ENCODE peak calls at places on chromosomes 1 and 21, in five cellular contexts. K, F, Z, Y and Q are unnamed samples.

GRCh38 chr1:200890818-200891773 is 3.6 kb upstream of the INAVA start:
- DNase-seq in K (peak; percentile 83), F (peak; percentile 34), Z (peak; percentile 18), Y (peak; percentile 52), Q (peak; percentile 69)

GRCh38 chr1:180228648-180229482 is 1.2 kb upstream of the LHX4 start:
- DNase-seq in K (no peak), F (no peak), Z (peak; percentile 29), Y (no peak), Q (no peak)

GRCh38 chr1:29629814-29630516 is 393.6 kb downstream of the PTPRU start:
- DNase-seq in K (no peak), F (no peak), Z (no peak), Y (no peak), Q (no peak)

GRCh38 chr1:183353597-183353996 is 64.6 kb downstream of the NMNAT2 start:
- DNase-seq in K (no peak), F (no peak), Z (peak; percentile 4), Y (no peak), Q (no peak)

GRCh38 chr1:220186752-220187151 is 85.5 kb downstream of the RAB3GAP2 start:
- DNase-seq in K (no peak), F (no peak), Z (no peak), Y (no peak), Q (no peak)

GRCh38 chr1:30684259-30684658 is 39.1 kb downstream of the MATN1 start:
- DNase-seq in K (no peak), F (no peak), Z (no peak), Y (peak; percentile 12), Q (no peak)

GRCh38 chr1:74772945-74773344 is 40.0 kb downstream of the TYW3 start:
- DNase-seq in K (no peak), F (peak; percentile 46), Z (no peak), Y (no peak), Q (no peak)

GRCh38 chr1:4796161-4796998 is 142.0 kb downstream of the AJAP1 start:
- DNase-seq in K (no peak), F (no peak), Z (no peak), Y (no peak), Q (no peak)

GRCh38 chr1:29506678-29507225 is 270.4 kb downstream of the PTPRU start:
- DNase-seq in K (no peak), F (no peak), Z (no peak), Y (peak; percentile 16), Q (no peak)

GRCh38 chr1:113141650-113142473 is 68.9 kb downstream of the LRIG2 start:
- DNase-seq in K (peak; percentile 36), F (peak; percentile 69), Z (peak; percentile 20), Y (no peak), Q (no peak)

GRCh38 chr1:215118081-215118480 is 35.5 kb downstream of the KCNK2 start:
- DNase-seq in K (no peak), F (peak; percentile 3), Z (no peak), Y (no peak), Q (no peak)

GRCh38 chr1:31570228-31570627 is 6.1 kb upstream of the TINAGL1 start:
- DNase-seq in K (no peak), F (no peak), Z (no peak), Y (no peak), Q (no peak)

GRCh38 chr1:27548858-27549719 is 54.9 kb downstream of the AHDC1 start:
- DNase-seq in K (no peak), F (no peak), Z (no peak), Y (no peak), Q (no peak)

GRCh38 chr21:46184625-46185555 is 631 bp upstream of the SPATC1L start:
- DNase-seq in K (peak; percentile 75), F (peak; percentile 93), Z (peak; percentile 89), Y (peak; percentile 90), Q (peak; percentile 70)

GRCh38 chr1:40691538-40692428 is at the start of gene NFYC:
- DNase-seq in K (peak; percentile 96), F (peak; percentile 98), Z (peak; percentile 98), Y (peak; percentile 97), Q (peak; percentile 97)

GRCh38 chr1:217747156-217747769 is 116.1 kb downstream of the SPATA17 start:
- DNase-seq in K (peak; percentile 6), F (peak; percentile 59), Z (peak; percentile 47), Y (no peak), Q (no peak)

GRCh38 chr1:244836135-244836521 is 670 bp downstream of the COX20 start:
- DNase-seq in K (peak; percentile 30), F (peak; percentile 41), Z (peak; percentile 41), Y (no peak), Q (peak; percentile 59)

GRCh38 chr1:81670286-81670685 is 130.4 kb upstream of the ADGRL2 start:
- DNase-seq in K (peak; percentile 72), F (peak; percentile 97), Z (peak; percentile 20), Y (no peak), Q (peak; percentile 57)

GRCh38 chr1:16138772-16139221 is 17.1 kb downstream of the EPHA2 start:
- DNase-seq in K (peak; percentile 61), F (no peak), Z (peak; percentile 78), Y (no peak), Q (peak; percentile 49)

GRCh38 chr1:173152585-173152984 is 54.5 kb downstream of the TNFSF4 start:
- DNase-seq in K (no peak), F (no peak), Z (no peak), Y (no peak), Q (no peak)

GRCh38 chr1:109170051-109170775 is 43.5 kb upstream of the SARS1 start:
- DNase-seq in K (no peak), F (peak; percentile 70), Z (peak; percentile 67), Y (no peak), Q (no peak)

GRCh38 chr21:44294391-44295162 is 5.3 kb upstream of the PFKL start:
- DNase-seq in K (peak; percentile 77), F (peak; percentile 51), Z (peak; percentile 66), Y (no peak), Q (no peak)

GRCh38 chr1:246297314-246298273 is 209.5 kb downstream of the SMYD3 start:
- DNase-seq in K (no peak), F (no peak), Z (no peak), Y (no peak), Q (no peak)

GRCh38 chr1:93015590-93015989 is 54.3 kb upstream of the DIPK1A start:
- DNase-seq in K (no peak), F (peak; percentile 43), Z (no peak), Y (no peak), Q (no peak)

GRCh38 chr1:121516279-121516967 is 331.6 kb downstream of the SRGAP2C start:
- DNase-seq in K (no peak), F (no peak), Z (no peak), Y (no peak), Q (no peak)

GRCh38 chr1:36383240-36383639 is 2.5 kb downstream of the STK40 start:
- DNase-seq in K (no peak), F (no peak), Z (no peak), Y (no peak), Q (no peak)

GRCh38 chr21:22352088-22352487 is 1353.9 kb downstream of the NCAM2 start:
- DNase-seq in K (no peak), F (no peak), Z (no peak), Y (no peak), Q (no peak)

GRCh38 chr1:202584707-202585590 is 125.3 kb downstream of the SYT2 start:
- DNase-seq in K (no peak), F (no peak), Z (no peak), Y (no peak), Q (no peak)

GRCh38 chr1:217372251-217372970 is 258.5 kb downstream of the GPATCH2 start:
- DNase-seq in K (no peak), F (no peak), Z (no peak), Y (no peak), Q (no peak)

GRCh38 chr1:156815307-156815826 is 1.3 kb downstream of the SH2D2A start:
- DNase-seq in K (peak; percentile 63), F (peak; percentile 83), Z (no peak), Y (peak; percentile 17), Q (no peak)

GRCh38 chr1:58515794-58516401 is 30.6 kb downstream of the OMA1 start:
- DNase-seq in K (peak; percentile 72), F (peak; percentile 91), Z (peak; percentile 87), Y (no peak), Q (peak; percentile 40)

GRCh38 chr1:169809370-169810095 is 14.8 kb upstream of the METTL18 start:
- DNase-seq in K (peak; percentile 17), F (peak; percentile 70), Z (peak; percentile 68), Y (no peak), Q (no peak)

GRCh38 chr1:55305735-55306134 is 90.6 kb upstream of the USP24 start:
- DNase-seq in K (no peak), F (no peak), Z (no peak), Y (no peak), Q (no peak)

GRCh38 chr1:8427493-8427892 is 109.6 kb downstream of the SLC45A1 start:
- DNase-seq in K (no peak), F (no peak), Z (no peak), Y (no peak), Q (no peak)

GRCh38 chr1:214316597-214316996 is 35.6 kb downstream of the SMYD2 start:
- DNase-seq in K (no peak), F (no peak), Z (peak; percentile 90), Y (no peak), Q (no peak)